ENCODE peak calls at places on chromosomes 2 and 18, in nine cellular contexts. R, J, W, Q, Y, U, C, L and F are unnamed samples.

GRCh38 chr2:226317970-226318369 is 481.6 kb downstream of the IRS1 start:
- DNase-seq in W (no peak), J (no peak), U (no peak), R (no peak), Y (no peak), C (no peak), L (no peak), Q (no peak), F (no peak)

GRCh38 chr2:234500394-234501006 is 3.6 kb upstream of the ARL4C start:
- DNase-seq in U (peak; percentile 77), J (peak; percentile 65), Q (peak; percentile 11), W (peak; percentile 52), C (peak; percentile 61), L (peak; percentile 45), Y (peak; percentile 27), R (peak; percentile 80), F (peak; percentile 63)

GRCh38 chr2:42051168-42052125 is 3.6 kb downstream of the PKDCC start:
- DNase-seq in C (no peak), U (no peak), W (no peak), L (no peak), R (peak; percentile 65), Q (no peak), Y (no peak), J (no peak), F (no peak)

GRCh38 chr2:45241061-45241561 is 231.9 kb upstream of the SIX2 start:
- DNase-seq in L (no peak), Q (no peak), R (no peak), W (no peak), C (peak; percentile 45), Y (no peak), J (peak; percentile 41), U (peak; percentile 58), F (no peak)

GRCh38 chr2:98634406-98635092 is 26.2 kb downstream of the UNC50 start:
- DNase-seq in J (no peak), L (no peak), U (peak; percentile 20), W (no peak), Y (no peak), Q (no peak), C (peak; percentile 12), R (no peak), F (peak; percentile 46)

GRCh38 chr2:44397447-44397846 is 35.7 kb downstream of the CAMKMT start:
- DNase-seq in U (peak; percentile 1), Y (no peak), W (no peak), C (no peak), J (no peak), Q (no peak), R (no peak), L (no peak), F (no peak)

GRCh38 chr18:5021558-5021957 is 175.5 kb downstream of the AKAIN1 start:
- DNase-seq in W (no peak), J (no peak), L (no peak), Y (no peak), C (no peak), Q (no peak), R (no peak), U (no peak), F (no peak)

GRCh38 chr2:237876951-237877491 is 17.6 kb downstream of the RAMP1 start:
- DNase-seq in R (no peak), J (no peak), Q (no peak), L (no peak), W (no peak), U (no peak), C (no peak), Y (no peak), F (no peak)

GRCh38 chr2:198825534-198825933 is 632.2 kb downstream of the SATB2 start:
- DNase-seq in W (no peak), J (no peak), C (no peak), R (no peak), Q (no peak), L (no peak), Y (no peak), U (no peak), F (no peak)

GRCh38 chr2:109185801-109186570 is 57.0 kb downstream of the SH3RF3 start:
- DNase-seq in W (no peak), R (no peak), C (no peak), U (peak; percentile 87), J (peak; percentile 85), Y (peak; percentile 54), Q (no peak), L (no peak), F (peak; percentile 49)

GRCh38 chr2:230722207-230722606 is 9.6 kb downstream of the CAB39 start:
- DNase-seq in R (no peak), W (no peak), C (no peak), Y (no peak), J (no peak), U (no peak), Q (no peak), L (no peak), F (no peak)

GRCh38 chr2:101516349-101516748 is 41.4 kb upstream of the RFX8 start:
- DNase-seq in R (no peak), C (no peak), Q (no peak), Y (no peak), U (no peak), W (no peak), J (no peak), L (no peak), F (no peak)

GRCh38 chr2:74554821-74555531 is 456 bp downstream of the DOK1 start:
- DNase-seq in W (no peak), Q (peak; percentile 40), U (peak; percentile 67), R (peak; percentile 73), L (no peak), C (no peak), Y (peak; percentile 53), J (peak; percentile 27), F (peak; percentile 44)

GRCh38 chr2:188042412-188042811 is 249.3 kb upstream of the GULP1 start:
- DNase-seq in C (peak; percentile 63), Q (no peak), L (no peak), R (no peak), Y (no peak), J (peak; percentile 82), W (no peak), U (peak; percentile 77), F (no peak)

GRCh38 chr2:27849558-27849957 is 40.6 kb downstream of the RBKS start:
- DNase-seq in R (no peak), L (no peak), C (no peak), Y (no peak), U (no peak), Q (no peak), W (no peak), J (peak; percentile 53), F (no peak)

GRCh38 chr18:62781893-62782292 is 66.6 kb downstream of the PHLPP1 start:
- DNase-seq in C (peak; percentile 82), J (peak; percentile 91), L (no peak), U (peak; percentile 96), Q (no peak), R (no peak), Y (no peak), W (peak; percentile 55), F (no peak)

GRCh38 chr18:32714571-32715148 is 58.2 kb downstream of the KLHL14 start:
- DNase-seq in Y (no peak), J (peak; percentile 51), R (peak; percentile 79), Q (peak; percentile 32), U (peak; percentile 62), L (no peak), W (peak; percentile 46), C (peak; percentile 76), F (peak; percentile 48)

GRCh38 chr2:85002534-85002933 is 31.6 kb downstream of the KCMF1 start:
- DNase-seq in R (no peak), U (no peak), W (no peak), Y (no peak), C (no peak), L (no peak), Q (no peak), J (no peak), F (no peak)
- H3K36me3 ChIP-seq in R (no peaks in the 10 kb centered on the region), U (peaks cover under 1% of the 10 kb centered on the region), W (no peaks in the 10 kb centered on the region), Y (peaks cover 1% of the 10 kb centered on the region), C (peaks cover under 1% of the 10 kb centered on the region), L (peaks cover 5% of the 10 kb centered on the region), Q (no peaks in the 10 kb centered on the region), J (peaks cover 4% of the 10 kb centered on the region), F (no peaks in the 10 kb centered on the region)

GRCh38 chr2:232852676-232853075 is 17.4 kb upstream of the SNORC start:
- DNase-seq in U (no peak), Q (no peak), L (no peak), J (no peak), W (no peak), C (no peak), R (no peak), Y (no peak), F (no peak)

GRCh38 chr2:232846055-232846454 is 24.0 kb upstream of the SNORC start:
- DNase-seq in W (no peak), C (no peak), L (no peak), Q (no peak), U (no peak), J (no peak), R (peak; percentile 19), Y (no peak), F (no peak)

GRCh38 chr2:232854082-232854481 is 16.0 kb upstream of the SNORC start:
- DNase-seq in W (no peak), R (peak; percentile 42), Y (no peak), U (peak; percentile 79), L (no peak), J (peak; percentile 88), C (peak; percentile 81), Q (no peak), F (peak; percentile 56)

GRCh38 chr2:232850039-232850438 is 20.0 kb upstream of the SNORC start:
- DNase-seq in U (no peak), W (no peak), R (no peak), Y (no peak), J (no peak), L (no peak), C (no peak), Q (no peak), F (peak; percentile 53)
- H3K36me3 ChIP-seq in U (peaks cover 38% of the 10 kb centered on the region), W (no peaks in the 10 kb centered on the region), R (peaks cover 4% of the 10 kb centered on the region), Y (peaks cover 52% of the 10 kb centered on the region), J (peaks cover 27% of the 10 kb centered on the region), L (peaks cover 48% of the 10 kb centered on the region), C (peaks cover 17% of the 10 kb centered on the region), Q (peaks cover 2% of the 10 kb centered on the region), F (no peaks in the 10 kb centered on the region)

GRCh38 chr2:169803480-169803879 is 4.8 kb downstream of the SSB start:
- DNase-seq in U (no peak), J (no peak), W (no peak), R (no peak), Y (no peak), L (no peak), C (no peak), Q (no peak), F (no peak)

GRCh38 chr2:169806586-169806985 is 7.9 kb downstream of the SSB start:
- DNase-seq in Y (no peak), C (no peak), W (no peak), J (no peak), Q (no peak), U (no peak), R (no peak), L (no peak), F (no peak)

DNA sequence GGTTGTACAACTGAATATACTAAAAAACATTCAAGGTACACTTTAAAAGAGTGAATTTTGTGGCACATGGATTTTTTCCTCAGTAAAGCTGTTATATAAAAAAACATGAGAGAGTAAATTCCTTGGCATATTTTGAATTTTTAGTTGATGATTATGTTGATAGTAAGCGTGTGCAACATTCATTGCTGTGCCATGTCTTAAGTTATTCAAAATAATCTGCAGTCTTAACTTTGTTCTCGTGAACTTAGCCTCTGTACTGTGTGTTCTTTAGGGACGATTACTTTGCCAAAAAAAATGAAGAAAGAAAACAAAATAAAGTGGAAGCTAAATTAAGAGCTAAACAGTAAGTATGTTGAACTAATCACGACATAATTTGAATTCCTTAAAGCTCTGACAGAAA is 9.5 kb downstream of the SSB start:
- DNase-seq in Q (no peak), J (peak; percentile 77), U (peak; percentile 48), L (no peak), R (no peak), Y (no peak), W (no peak), C (no peak), F (no peak)
- H3K36me3 ChIP-seq in Q (no peaks in the 10 kb centered on the region), J (peaks cover 41% of the 10 kb centered on the region), U (peaks cover 71% of the 10 kb centered on the region), L (peaks cover 28% of the 10 kb centered on the region), R (no peaks in the 10 kb centered on the region), Y (peaks cover 60% of the 10 kb centered on the region), W (peaks cover 3% of the 10 kb centered on the region), C (peaks cover 5% of the 10 kb centered on the region), F (no peaks in the 10 kb centered on the region)

GRCh38 chr2:134357814-134358213 is 103.9 kb downstream of the MGAT5 start:
- DNase-seq in C (no peak), U (no peak), R (no peak), Q (no peak), Y (no peak), W (no peak), L (no peak), J (no peak), F (no peak)
- H3K36me3 ChIP-seq in C (peaks cover under 1% of the 10 kb centered on the region), U (no peaks in the 10 kb centered on the region), R (no peaks in the 10 kb centered on the region), Q (no peaks in the 10 kb centered on the region), Y (no peaks in the 10 kb centered on the region), W (no peaks in the 10 kb centered on the region), L (peaks cover 14% of the 10 kb centered on the region), J (peaks cover 29% of the 10 kb centered on the region), F (no peaks in the 10 kb centered on the region)